ENCODE peak calls at places on chromosome 21, in ten cellular contexts. K, G, A, S, T, W, F, R, M and U are unnamed samples.

GRCh38 chr21:15667010-15667409 is 62.8 kb upstream of the USP25 start:
- DNase-seq in M (no peak), W (no peak), R (no peak), G (no peak), F (no peak), A (no peak), S (no peak), T (no peak), K (no peak), U (no peak)

GRCh38 chr21:37073417-37074194 is 552 bp downstream of the TTC3 start:
- DNase-seq in W (peak), R (peak), F (peak), A (peak), T (no peak), G (peak), S (peak), K (peak), M (peak), U (peak)

GRCh38 chr21:20013851-20014250 is 984.4 kb upstream of the NCAM2 start:
- DNase-seq in W (no peak), M (no peak), G (no peak), S (no peak), F (no peak), A (no peak), T (no peak), K (no peak), R (no peak), U (no peak)

GRCh38 chr21:36881223-36881622 is 85.2 kb downstream of the HLCS start:
- DNase-seq in G (no peak), K (no peak), F (no peak), W (no peak), S (no peak), A (no peak), R (no peak), T (no peak), M (no peak), U (no peak)

GRCh38 chr21:26007911-26008579 is 162.5 kb downstream of the APP start:
- DNase-seq in R (no peak), S (no peak), F (no peak), G (no peak), K (no peak), M (no peak), A (no peak), W (no peak), T (no peak), U (no peak)

GRCh38 chr21:41765393-41765950 is 1.4 kb downstream of the RIPK4 start:
- DNase-seq in A (no peak), K (no peak), F (no peak), T (no peak), S (peak), W (no peak), M (no peak), G (no peak), R (no peak), U (peak)

GRCh38 chr21:41183575-41183974 is 15.6 kb downstream of the BACE2 start:
- DNase-seq in S (no peak), K (no peak), G (no peak), R (no peak), T (peak), F (no peak), W (no peak), A (no peak), M (no peak), U (no peak)

GRCh38 chr21:29849735-29850176 is 90.0 kb downstream of the GRIK1 start:
- DNase-seq in G (peak), S (no peak), A (peak), R (peak), T (peak), W (peak), M (peak), F (peak), K (peak), U (no peak)

GRCh38 chr21:16070207-16070651 is 340.4 kb downstream of the USP25 start:
- DNase-seq in G (no peak), S (no peak), M (no peak), T (no peak), A (no peak), R (peak), F (no peak), K (peak), W (no peak), U (no peak)

DNA sequence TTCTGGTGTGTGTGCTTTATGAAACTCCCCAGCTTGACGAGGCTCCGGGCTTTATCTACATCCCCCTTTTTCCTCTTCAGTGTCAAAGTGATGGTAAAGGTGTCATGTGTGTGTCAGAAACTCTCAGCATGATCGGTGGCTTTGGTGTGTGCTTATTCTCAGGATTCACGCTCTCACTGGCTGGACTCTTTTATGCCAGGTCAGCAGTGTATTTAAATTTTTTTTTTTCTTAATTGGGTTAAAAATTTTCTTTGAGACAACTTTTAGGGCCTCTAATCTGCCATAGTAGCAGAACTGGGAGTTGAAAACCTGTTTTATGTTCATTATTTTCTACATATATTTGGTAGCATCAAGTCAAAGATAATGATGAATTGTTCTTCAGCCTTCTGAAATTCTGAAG is 21.0 kb downstream of the SH3BGR start:
- DNase-seq in G (no peak), M (no peak), W (no peak), T (no peak), S (no peak), K (no peak), F (no peak), A (no peak), R (no peak), U (no peak)
- TF ChIP-seq POLR2AphosphoS5 in G (no peak), M (no peak), W (no peak), T (no peak), S (no peak), K (no peak), F (no peak), A (no peak), R (no peak), U (no peak)

GRCh38 chr21:43694437-43695079 is 24.4 kb upstream of the PDXK start:
- DNase-seq in M (no peak), R (no peak), W (no peak), S (peak), A (no peak), T (no peak), F (no peak), G (no peak), K (no peak), U (no peak)
- TF ChIP-seq POLR2AphosphoS5 in M (no peak), R (no peak), W (no peak), S (no peak), A (no peak), T (no peak), F (no peak), G (no peak), K (no peak), U (no peak)

GRCh38 chr21:45050361-45050785 is 24.0 kb upstream of the ADARB1 start:
- DNase-seq in M (no peak), F (no peak), R (no peak), S (no peak), T (no peak), A (no peak), G (no peak), W (no peak), K (no peak), U (no peak)
- TF ChIP-seq POLR2AphosphoS5 in M (no peak), F (peak), R (no peak), S (no peak), T (no peak), A (no peak), G (no peak), W (no peak), K (peak), U (peak)

GRCh38 chr21:35138665-35139381 is 89.7 kb upstream of the RUNX1 start:
- DNase-seq in G (peak), A (peak), M (no peak), W (no peak), S (no peak), F (no peak), T (peak), R (no peak), K (no peak), U (no peak)
- TF ChIP-seq POLR2AphosphoS5 in G (peak), A (no peak), M (no peak), W (no peak), S (no peak), F (no peak), T (no peak), R (no peak), K (no peak), U (no peak)

GRCh38 chr21:28212056-28212455 is 780.6 kb downstream of the LTN1 start:
- DNase-seq in M (no peak), G (no peak), W (no peak), F (no peak), A (no peak), R (no peak), S (no peak), T (no peak), K (no peak), U (peak)
- TF ChIP-seq POLR2AphosphoS5 in M (no peak), G (no peak), W (no peak), F (no peak), A (no peak), R (no peak), S (no peak), T (no peak), K (no peak), U (peak)

GRCh38 chr21:46118305-46118870 is 20.5 kb downstream of the COL6A2 start:
- DNase-seq in M (no peak), S (peak), K (no peak), A (peak), G (no peak), T (no peak), R (peak), F (no peak), W (no peak), U (peak)
- TF ChIP-seq POLR2AphosphoS5 in M (no peak), S (no peak), K (no peak), A (no peak), G (no peak), T (no peak), R (no peak), F (no peak), W (no peak), U (no peak)

DNA sequence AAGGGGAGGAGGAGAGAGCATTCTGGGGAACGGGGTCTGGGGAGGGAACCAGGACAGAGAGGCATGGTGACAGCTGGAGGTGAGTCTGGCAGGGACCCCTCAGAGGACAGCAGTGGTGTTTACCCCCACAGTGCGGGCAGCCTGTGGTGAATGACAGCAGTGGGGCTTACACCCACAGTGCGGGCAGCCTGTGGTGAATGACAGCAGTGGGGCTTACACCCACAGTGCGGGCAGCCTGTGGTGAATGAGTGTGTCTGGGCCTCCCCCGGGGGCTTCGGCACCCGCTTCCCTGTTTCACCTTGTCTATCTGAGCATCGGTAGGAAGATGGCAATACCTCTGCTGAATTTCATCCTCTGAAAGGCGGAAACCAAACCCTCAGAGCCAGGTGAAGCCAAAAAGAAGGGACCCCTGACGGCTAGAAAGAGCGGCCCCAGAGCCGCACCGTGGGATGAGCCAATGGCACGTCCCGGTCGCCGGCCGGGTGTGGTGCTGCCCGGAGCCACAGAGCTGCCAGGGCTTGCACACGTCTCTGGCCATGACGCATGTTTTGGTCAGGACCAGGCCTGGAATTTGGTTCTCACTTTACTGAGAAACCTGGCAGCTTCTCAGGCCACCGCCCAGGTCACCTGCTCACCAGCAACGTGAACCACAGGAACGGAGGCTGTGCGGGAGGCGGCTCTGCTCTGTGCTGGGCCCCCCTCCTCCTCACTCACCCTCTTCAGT is 54.1 kb downstream of the SIK1 start:
- DNase-seq in F (peak), G (peak), A (no peak), M (no peak), K (peak), S (no peak), R (no peak), T (no peak), W (no peak), U (no peak)
- TF ChIP-seq POLR2AphosphoS5 in F (no peak), G (no peak), A (no peak), M (no peak), K (peak), S (no peak), R (no peak), T (no peak), W (no peak), U (no peak)

GRCh38 chr21:31337991-31338891 is 5.8 kb downstream of the TIAM1 start:
- DNase-seq in M (no peak), F (no peak), R (no peak), A (no peak), G (no peak), T (no peak), S (no peak), W (no peak), K (peak), U (no peak)

GRCh38 chr21:31336739-31337040 is 7.4 kb downstream of the TIAM1 start:
- DNase-seq in T (no peak), F (no peak), G (no peak), M (no peak), W (no peak), S (no peak), A (no peak), R (no peak), K (no peak), U (no peak)

GRCh38 chr21:31337086-31337485 is 7.0 kb downstream of the TIAM1 start:
- DNase-seq in M (no peak), K (no peak), A (no peak), T (no peak), G (no peak), S (no peak), R (no peak), F (no peak), W (no peak), U (no peak)

GRCh38 chr21:31334648-31335121 is 9.4 kb downstream of the TIAM1 start:
- DNase-seq in F (peak), S (no peak), G (no peak), K (no peak), W (no peak), T (no peak), R (peak), A (no peak), M (no peak), U (no peak)

DNA sequence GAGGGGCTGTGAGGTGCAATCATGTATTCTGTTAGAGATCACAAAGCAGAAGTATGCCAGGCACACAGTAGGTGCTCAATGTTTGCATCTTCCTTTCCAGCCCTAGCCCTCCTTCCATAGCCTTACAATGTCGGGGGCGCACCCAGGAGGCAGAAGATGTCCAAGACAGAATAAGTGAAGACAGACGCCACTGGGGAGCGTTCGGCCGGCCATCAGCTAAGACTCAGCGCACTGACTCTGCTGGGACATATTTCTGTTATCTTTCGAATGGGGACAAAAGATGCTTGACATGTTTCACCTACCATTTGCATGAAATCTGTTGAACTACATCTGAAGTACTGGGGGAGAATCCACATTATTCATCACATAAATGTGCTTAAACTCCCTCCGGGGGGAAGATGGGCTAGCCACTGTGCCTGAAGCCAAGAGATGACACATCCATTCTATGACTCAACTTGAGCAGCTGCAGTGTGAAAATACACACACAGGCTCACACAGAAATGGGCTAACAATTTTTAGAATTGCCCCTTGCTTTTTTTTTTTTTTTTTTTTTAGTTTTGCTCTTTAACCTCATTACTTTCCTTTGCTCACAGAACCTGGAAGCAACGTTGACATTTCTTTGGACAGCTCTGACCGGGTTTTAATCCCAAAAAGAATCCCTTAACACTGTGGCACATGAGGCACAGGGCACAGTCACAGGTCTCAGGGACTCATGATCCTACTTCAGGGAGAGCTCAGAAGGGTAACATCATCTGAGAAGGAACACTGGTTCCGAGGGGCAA is 7.9 kb downstream of the TIAM1 start:
- DNase-seq in R (no peak), K (no peak), W (no peak), M (no peak), A (no peak), G (no peak), F (no peak), S (no peak), T (no peak), U (peak)
- TF ChIP-seq POLR2AphosphoS5 in R (no peak), K (no peak), W (no peak), M (no peak), A (no peak), G (no peak), F (no peak), S (no peak), T (no peak), U (no peak)